ENCODE peak calls at places on chromosomes 6 and 20, in ten cellular contexts. L is CD4-positive, alpha-beta T cell; W is AG09309; X is natural killer cell; E is colonic mucosa; Q is A549; V is tibial artery; R is B cell; G is lung; B is uterus. C is an unnamed sample.

GRCh38 chr6:11424395-11425050 is 113.0 kb upstream of the TMEM170B start:
- DNase-seq in L (no peak), W (no peak), X (no peak), E (no peak), Q (no peak), V (no peak), R (no peak), G (no peak), B (no peak), C (no peak)

GRCh38 chr6:31749301-31750036 is 9.7 kb downstream of the MSH5 start:
- DNase-seq in L (no peak), W (no peak), X (no peak), E (no peak), Q (no peak), V (no peak), R (no peak), G (no peak), B (no peak), C (no peak)

GRCh38 chr6:62971976-62972658 is 239.2 kb upstream of the FKBP1C start:
- DNase-seq in L (no peak), W (no peak), X (no peak), E (no peak), Q (no peak), V (no peak), R (no peak), G (no peak), B (no peak), C (no peak)

GRCh38 chr20:31594558-31595379 is 10.3 kb upstream of the ID1 start:
- DNase-seq in L (no peak), W (no peak), X (no peak), E (peak), Q (no peak), V (no peak), R (no peak), G (no peak), B (no peak), C (peak)

GRCh38 chr6:143950874-143951273 is 57.2 kb downstream of the PLAGL1 start:
- DNase-seq in L (no peak), W (no peak), X (no peak), E (no peak), Q (no peak), V (no peak), R (no peak), G (no peak), B (no peak), C (no peak)

GRCh38 chr6:137978252-137978896 is 111.3 kb downstream of the TNFAIP3 start:
- DNase-seq in L (no peak), W (no peak), X (no peak), E (peak), Q (no peak), V (no peak), R (no peak), G (no peak), B (no peak), C (peak)

GRCh38 chr20:8094415-8094818 is 37.6 kb upstream of the PLCB1 start:
- DNase-seq in L (no peak), W (no peak), X (no peak), E (peak), Q (no peak), V (peak), R (no peak), G (peak), B (peak), C (peak)

GRCh38 chr6:47655719-47656595 is 42.4 kb upstream of the ADGRF4 start:
- DNase-seq in L (no peak), W (no peak), X (no peak), E (peak), Q (no peak), V (no peak), R (no peak), G (no peak), B (no peak), C (peak)

GRCh38 chr6:134169881-134170486 is 117.6 kb upstream of the SLC2A12 start:
- DNase-seq in L (no peak), W (no peak), X (no peak), E (no peak), Q (no peak), V (no peak), R (no peak), G (no peak), B (no peak), C (no peak)

GRCh38 chr6:145836767-145837166 is 22.2 kb upstream of the FBXO30 start:
- DNase-seq in L (no peak), W (no peak), X (no peak), E (no peak), Q (no peak), V (no peak), R (no peak), G (no peak), B (no peak), C (no peak)

GRCh38 chr20:49557449-49557848 is 10.5 kb downstream of the PTGIS start:
- DNase-seq in L (no peak), W (no peak), X (no peak), E (no peak), Q (no peak), V (no peak), R (no peak), G (no peak), B (no peak), C (no peak)

GRCh38 chr6:64415936-64416335 is 780.3 kb downstream of the PHF3 start:
- DNase-seq in L (no peak), W (no peak), X (no peak), E (no peak), Q (no peak), V (no peak), R (no peak), G (no peak), B (no peak), C (no peak)

GRCh38 chr6:129302671-129303070 is 407.3 kb downstream of the ARHGAP18 start:
- DNase-seq in L (no peak), W (no peak), X (no peak), E (no peak), Q (no peak), V (no peak), R (no peak), G (no peak), B (no peak), C (no peak)

GRCh38 chr6:31541059-31541657 is 645 bp downstream of the DDX39B start:
- DNase-seq in L (peak), W (no peak), X (peak), E (peak), Q (peak), V (no peak), R (peak), G (peak), B (no peak), C (peak)

GRCh38 chr20:49983848-49984408 is 1.1 kb downstream of the SNAI1 start:
- DNase-seq in L (no peak), W (no peak), X (no peak), E (no peak), Q (no peak), V (peak), R (no peak), G (no peak), B (peak), C (no peak)

GRCh38 chr6:117915846-117916245 is 8.8 kb downstream of the SLC35F1 start:
- DNase-seq in L (no peak), W (no peak), X (no peak), E (no peak), Q (no peak), V (no peak), R (no peak), G (no peak), B (no peak), C (no peak)

GRCh38 chr20:51731771-51732453 is 36.3 kb downstream of the ATP9A start:
- DNase-seq in L (no peak), W (no peak), X (no peak), E (no peak), Q (no peak), V (no peak), R (no peak), G (no peak), B (no peak), C (no peak)

GRCh38 chr20:51661609-51662178 is 106.5 kb downstream of the ATP9A start:
- DNase-seq in L (peak), W (peak), X (no peak), E (no peak), Q (peak), V (no peak), R (no peak), G (no peak), B (no peak), C (peak)

GRCh38 chr6:54992789-54993188 is 146.2 kb downstream of the FAM83B start:
- DNase-seq in L (no peak), W (no peak), X (no peak), E (no peak), Q (no peak), V (no peak), R (no peak), G (no peak), B (no peak), C (no peak)

GRCh38 chr20:16104783-16105182 is 468.5 kb downstream of the KIF16B start:
- DNase-seq in L (no peak), W (no peak), X (no peak), E (no peak), Q (no peak), V (no peak), R (no peak), G (no peak), B (no peak), C (no peak)

GRCh38 chr6:95087394-95088097 is 489.8 kb upstream of the MANEA start:
- DNase-seq in L (no peak), W (no peak), X (no peak), E (no peak), Q (no peak), V (no peak), R (no peak), G (no peak), B (no peak), C (peak)

GRCh38 chr20:36585410-36586125 is 12.2 kb downstream of the TGIF2 start:
- DNase-seq in L (no peak), W (peak), X (no peak), E (no peak), Q (no peak), V (no peak), R (no peak), G (no peak), B (no peak), C (no peak)

GRCh38 chr20:58708246-58708931 is 15.8 kb downstream of the NPEPL1 start:
- DNase-seq in L (no peak), W (no peak), X (no peak), E (peak), Q (no peak), V (peak), R (peak), G (peak), B (peak), C (no peak)

GRCh38 chr6:142485256-142485655 is 183.4 kb downstream of the ADGRG6 start:
- DNase-seq in L (no peak), W (no peak), X (no peak), E (no peak), Q (no peak), V (no peak), R (no peak), G (no peak), B (no peak), C (no peak)

GRCh38 chr20:58841539-58842264 is 9.0 kb downstream of the GNAS-AS1 start:
- DNase-seq in L (no peak), W (no peak), X (no peak), E (no peak), Q (no peak), V (no peak), R (no peak), G (no peak), B (no peak), C (no peak)

GRCh38 chr20:51569815-51570741 is 27.6 kb upstream of the NFATC2 start:
- DNase-seq in L (no peak), W (no peak), X (no peak), E (no peak), Q (peak), V (peak), R (no peak), G (no peak), B (no peak), C (no peak)

GRCh38 chr6:23511797-23512196 is 614.2 kb upstream of the NRSN1 start:
- DNase-seq in L (no peak), W (no peak), X (no peak), E (no peak), Q (no peak), V (no peak), R (no peak), G (no peak), B (no peak), C (no peak)

GRCh38 chr6:134464690-134465411 is 146.9 kb upstream of the SGK1 start:
- DNase-seq in L (no peak), W (no peak), X (no peak), E (no peak), Q (peak), V (no peak), R (no peak), G (no peak), B (no peak), C (no peak)

GRCh38 chr6:125986295-125986955 is at the start of gene TRMT11:
- DNase-seq in L (peak), W (no peak), X (peak), E (peak), Q (peak), V (peak), R (peak), G (peak), B (peak), C (peak)
- TF ChIP-seq CTCF in L (no peak), W (peak), X (no peak), E (no peak), Q (no peak), V (peak), R (no peak), G (no peak), B (peak), C (no peak)

DNA sequence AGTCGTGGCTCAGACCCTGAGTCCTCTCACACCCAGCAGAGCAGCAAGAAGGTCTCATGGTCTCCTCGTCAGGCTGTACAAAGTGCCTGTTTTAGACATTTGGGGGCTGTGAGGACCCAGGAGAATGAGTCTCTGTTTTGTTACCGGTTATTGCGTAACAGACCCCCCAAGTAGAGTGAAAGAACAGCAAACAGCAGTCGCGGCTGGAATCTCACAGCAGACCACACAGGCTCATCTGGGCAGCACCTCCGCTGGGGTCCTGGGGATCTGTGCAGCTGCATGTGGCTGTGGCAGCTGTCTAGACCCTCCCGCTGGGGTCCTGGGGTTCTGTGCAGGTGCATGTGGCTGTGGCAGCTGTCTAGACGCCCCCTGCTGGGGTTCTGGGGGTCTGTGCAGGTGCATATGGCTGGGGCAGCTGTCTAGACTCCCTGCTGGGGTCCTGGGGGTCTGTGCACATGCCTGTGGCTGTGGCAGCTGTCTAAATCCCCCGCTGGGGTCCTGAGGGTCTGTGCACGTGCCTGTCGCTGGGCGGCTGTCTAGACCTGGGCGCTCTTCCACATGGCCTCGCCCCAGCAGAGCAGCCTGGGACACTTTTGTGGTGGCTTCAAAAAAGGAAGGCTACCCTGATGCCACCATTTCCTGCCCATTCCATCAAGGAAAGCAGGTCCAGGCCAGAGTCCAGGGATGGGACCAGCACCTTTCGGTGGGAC is 24.7 kb downstream of the ENTPD6 start:
- DNase-seq in L (no peak), W (no peak), X (no peak), E (no peak), Q (no peak), V (peak), R (no peak), G (no peak), B (no peak), C (no peak)
- TF ChIP-seq CTCF in L (peak), W (peak), X (no peak), E (peak), Q (peak), V (no peak), R (peak), G (no peak), B (no peak), C (no peak)

DNA sequence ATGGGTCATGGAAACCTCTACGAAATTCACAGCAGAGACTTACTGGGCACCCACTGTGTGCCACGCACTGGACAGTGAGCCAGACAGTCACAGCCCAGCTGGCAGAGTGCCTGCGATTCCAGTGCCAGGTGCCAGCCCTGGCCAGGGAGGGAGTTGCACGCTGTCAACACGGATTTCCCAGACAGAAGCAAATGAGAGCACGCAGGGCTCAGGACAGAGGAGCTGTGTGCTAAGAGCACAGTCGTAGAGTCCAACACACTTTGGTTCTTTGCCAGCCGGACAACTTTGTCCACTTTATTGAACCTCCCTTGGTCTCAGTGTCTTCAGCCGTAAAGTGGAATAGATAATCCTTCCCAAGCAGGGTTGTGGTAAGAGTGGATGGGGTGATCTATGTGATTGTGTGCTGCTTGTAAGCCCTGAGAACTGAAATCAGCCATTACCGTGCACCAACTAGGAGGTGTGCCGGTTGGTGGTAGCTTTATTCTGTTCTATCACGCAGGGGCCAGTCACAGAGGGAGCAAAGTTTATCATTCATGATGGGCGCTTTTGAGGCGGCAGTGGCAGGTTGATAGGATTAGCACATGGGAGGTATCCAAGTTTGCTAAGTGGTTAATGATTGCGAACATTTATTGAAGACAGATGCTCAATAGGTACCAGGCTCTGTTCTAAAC is 40.6 kb downstream of the SIRPA start:
- DNase-seq in L (no peak), W (no peak), X (no peak), E (peak), Q (no peak), V (no peak), R (no peak), G (no peak), B (no peak), C (no peak)
- TF ChIP-seq CTCF in L (no peak), W (no peak), X (no peak), E (no peak), Q (no peak), V (no peak), R (no peak), G (no peak), B (no peak), C (no peak)

GRCh38 chr6:33428219-33428890 is 8.5 kb downstream of the SYNGAP1 start:
- DNase-seq in L (no peak), W (no peak), X (peak), E (peak), Q (peak), V (peak), R (peak), G (no peak), B (no peak), C (peak)
- TF ChIP-seq CTCF in L (peak), W (peak), X (peak), E (no peak), Q (no peak), V (peak), R (peak), G (no peak), B (peak), C (peak)

DNA sequence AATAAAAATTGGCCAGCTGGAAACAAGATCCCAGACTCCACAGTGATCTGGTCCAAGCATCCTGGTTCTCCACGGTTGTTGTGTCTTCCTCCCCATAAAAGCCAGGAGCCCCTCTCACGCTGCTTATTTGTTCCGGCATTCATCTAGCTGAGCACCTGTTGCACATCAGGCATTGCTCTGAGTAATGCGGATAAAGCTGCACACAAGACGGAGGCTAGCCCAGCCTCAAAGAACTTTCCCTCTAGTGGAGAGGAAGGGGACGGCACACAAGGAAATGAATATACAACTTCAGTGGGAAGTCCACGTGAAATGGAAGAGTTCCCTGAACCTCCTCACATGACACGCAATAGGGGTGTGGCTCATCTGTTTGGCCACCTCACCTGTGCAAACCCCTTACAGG is 30.3 kb upstream of the NXT1 start:
- DNase-seq in L (no peak), W (no peak), X (no peak), E (no peak), Q (peak), V (no peak), R (no peak), G (no peak), B (no peak), C (peak)
- TF ChIP-seq CTCF in L (no peak), W (peak), X (no peak), E (no peak), Q (peak), V (no peak), R (peak), G (no peak), B (no peak), C (no peak)

GRCh38 chr20:63139856-63140255 is 76.1 kb downstream of the YTHDF1 start:
- DNase-seq in L (no peak), W (no peak), X (no peak), E (no peak), Q (no peak), V (no peak), R (no peak), G (no peak), B (no peak), C (no peak)

GRCh38 chr20:63141531-63141930 is 74.4 kb downstream of the YTHDF1 start:
- DNase-seq in L (no peak), W (no peak), X (no peak), E (no peak), Q (no peak), V (no peak), R (no peak), G (no peak), B (no peak), C (no peak)

GRCh38 chr20:63139369-63139768 is 76.6 kb downstream of the YTHDF1 start:
- DNase-seq in L (no peak), W (no peak), X (no peak), E (no peak), Q (no peak), V (no peak), R (no peak), G (no peak), B (no peak), C (no peak)

GRCh38 chr20:63138855-63139341 is 77.0 kb downstream of the YTHDF1 start:
- DNase-seq in L (no peak), W (no peak), X (no peak), E (no peak), Q (no peak), V (no peak), R (no peak), G (no peak), B (no peak), C (no peak)

GRCh38 chr20:63140683-63141433 is 75.1 kb downstream of the YTHDF1 start:
- DNase-seq in L (no peak), W (no peak), X (no peak), E (no peak), Q (no peak), V (no peak), R (no peak), G (no peak), B (no peak), C (no peak)
- TF ChIP-seq CTCF in L (no peak), W (no peak), X (no peak), E (no peak), Q (no peak), V (no peak), R (no peak), G (no peak), B (no peak), C (no peak)

C was measured in Calu3.